ENCODE peak calls at places on chromosomes 13 and 19, in six cellular contexts. I is HepG2, D is A549, M is GM12878, V is endothelial cell of umbilical vein, X is K562. A is an unnamed sample.

GRCh38 chr13:110815471-110816204 is 99.2 kb downstream of the ANKRD10 start:
- DNase-seq in V (no peak), M (peak; percentile 13), I (no peak), X (no peak), D (no peak), A (no peak)

GRCh38 chr19:1851581-1852293 is 3.5 kb upstream of the REXO1 start:
- DNase-seq in I (no peak), V (no peak), M (no peak), D (no peak), X (no peak), A (no peak)

GRCh38 chr19:34337747-34338146 is 27.2 kb upstream of the GPI start:
- DNase-seq in D (no peak), V (no peak), X (no peak), I (no peak), M (no peak), A (no peak)

GRCh38 chr19:42563352-42564210 is 31.1 kb downstream of the CEACAM8 start:
- DNase-seq in V (peak; percentile 38), D (peak; percentile 76), X (peak; percentile 61), I (peak; percentile 39), M (no peak), A (peak; percentile 35)

GRCh38 chr19:18329035-18329376 is 6.1 kb upstream of the LSM4 start:
- DNase-seq in V (no peak), X (no peak), D (no peak), M (no peak), I (peak; percentile 56), A (no peak)

GRCh38 chr13:52827839-52828238 is 20.6 kb downstream of the PCDH8 start:
- DNase-seq in X (no peak), I (no peak), M (no peak), V (no peak), D (no peak), A (no peak)

GRCh38 chr19:15393963-15394362 is 14.4 kb upstream of the AKAP8 start:
- DNase-seq in V (no peak), I (no peak), M (no peak), X (no peak), D (no peak), A (no peak)

GRCh38 chr19:36527873-36528193 is 238 bp downstream of the ZNF260 start:
- DNase-seq in V (no peak), M (no peak), I (no peak), X (no peak), D (no peak), A (no peak)

GRCh38 chr19:48806518-48806817 is 4.4 kb downstream of the BCAT2 start:
- DNase-seq in X (peak; percentile 4), V (peak; percentile 39), D (no peak), M (no peak), I (no peak), A (no peak)

GRCh38 chr13:99408703-99409000 is 92.6 kb upstream of the TM9SF2 start:
- DNase-seq in I (no peak), V (no peak), D (no peak), X (no peak), M (no peak), A (no peak)

GRCh38 chr19:45114116-45114515 is 21.1 kb downstream of the PPP1R37 start:
- DNase-seq in V (no peak), M (no peak), X (no peak), D (no peak), I (no peak), A (no peak)

GRCh38 chr13:96963786-96964475 is 30.3 kb downstream of the OXGR1 start:
- DNase-seq in I (no peak), V (no peak), X (no peak), M (no peak), D (no peak), A (no peak)

DNA sequence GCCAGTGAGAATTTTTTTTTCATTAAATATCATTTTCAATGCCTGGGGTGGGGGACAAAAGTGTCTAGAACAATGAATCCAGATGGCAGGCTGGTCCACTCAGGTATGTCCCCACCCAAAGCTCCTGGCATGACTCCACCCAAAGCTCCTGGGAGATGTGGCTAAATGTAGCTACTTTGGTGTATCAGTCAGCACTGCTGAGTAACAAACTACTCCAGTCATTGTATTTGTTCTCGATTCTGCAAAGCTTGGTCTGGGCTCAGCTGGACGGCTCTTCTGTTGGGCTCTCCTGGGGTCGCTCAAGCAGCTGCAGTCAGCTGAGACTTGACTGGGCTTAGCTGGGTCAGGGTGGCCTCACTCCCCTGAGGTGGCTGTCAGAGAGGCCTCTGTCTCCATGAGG is 48.5 kb downstream of the CELF5 start:
- DNase-seq in X (no peak), V (no peak), M (no peak), D (no peak), I (no peak), A (no peak)
- TF ChIP-seq MYC in X (no peak), V (no peak), M (no peak), D (no peak), I (no peak), A (no peak)

GRCh38 chr13:76972430-76972829 is 19.5 kb upstream of the CLN5 start:
- DNase-seq in D (no peak), M (no peak), X (no peak), I (no peak), V (no peak), A (no peak)

GRCh38 chr13:76968041-76968440 is 19.7 kb downstream of the ACOD1 start:
- DNase-seq in M (no peak), I (no peak), V (no peak), D (no peak), X (no peak), A (no peak)

GRCh38 chr13:76967031-76967430 is 18.7 kb downstream of the ACOD1 start:
- DNase-seq in D (no peak), M (no peak), V (no peak), I (no peak), X (no peak), A (no peak)

GRCh38 chr13:76971215-76971614 is 20.7 kb upstream of the CLN5 start:
- DNase-seq in I (no peak), X (no peak), V (no peak), D (no peak), M (no peak), A (no peak)

GRCh38 chr13:76969488-76970365 is 21.4 kb downstream of the ACOD1 start:
- DNase-seq in I (no peak), M (no peak), X (no peak), V (no peak), D (no peak), A (no peak)
- TF ChIP-seq CTCF in I (no peak), M (no peak), X (no peak), V (no peak), D (no peak), A (no peak)

GRCh38 chr13:25783076-25783475 is 268.7 kb downstream of the SHISA2 start:
- DNase-seq in M (no peak), I (no peak), V (no peak), X (no peak), D (no peak), A (no peak)
- TF ChIP-seq MAX in M (no peak), I (no peak), V (no peak), X (no peak), D (no peak), A (no peak)

DNA sequence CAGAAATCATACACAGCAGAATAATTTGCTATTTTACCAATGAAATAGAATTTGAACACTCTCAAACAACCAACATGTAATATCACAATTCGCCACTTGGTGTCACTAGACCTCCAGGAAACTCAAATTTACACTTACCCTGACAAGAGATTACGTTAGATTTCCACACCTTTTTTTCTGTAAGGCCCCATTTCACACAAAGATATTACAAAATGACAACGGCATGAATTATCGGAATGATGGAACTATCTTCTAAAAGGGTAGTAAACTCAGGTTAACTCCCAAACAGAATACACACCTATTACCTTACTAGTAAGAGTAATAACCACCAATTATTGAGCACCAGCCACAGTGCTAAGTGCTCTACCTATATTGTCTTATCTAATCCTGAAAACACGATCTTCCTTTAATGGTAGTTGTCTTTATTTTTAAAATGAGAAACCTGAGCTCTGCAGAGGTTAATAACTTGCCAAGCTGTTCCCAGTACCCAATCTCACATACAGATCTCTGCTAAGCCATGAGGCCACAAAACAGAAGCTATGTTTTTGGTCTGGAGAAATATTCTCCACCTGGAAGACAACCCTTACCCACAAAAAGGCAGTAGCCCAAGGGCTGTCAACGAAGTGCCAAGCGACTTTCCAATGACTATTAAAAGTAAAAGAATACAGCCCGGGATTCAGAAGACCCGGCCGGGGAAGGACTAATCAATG is 152.4 kb downstream of the DCLK1 start:
- DNase-seq in I (peak; percentile 42), V (peak; percentile 78), M (no peak), X (peak; percentile 25), D (peak; percentile 40), A (peak; percentile 75)
- TF ChIP-seq MYC in I (no peak), V (no peak), M (no peak), X (no peak), D (no peak), A (peak; percentile 34)

DNA sequence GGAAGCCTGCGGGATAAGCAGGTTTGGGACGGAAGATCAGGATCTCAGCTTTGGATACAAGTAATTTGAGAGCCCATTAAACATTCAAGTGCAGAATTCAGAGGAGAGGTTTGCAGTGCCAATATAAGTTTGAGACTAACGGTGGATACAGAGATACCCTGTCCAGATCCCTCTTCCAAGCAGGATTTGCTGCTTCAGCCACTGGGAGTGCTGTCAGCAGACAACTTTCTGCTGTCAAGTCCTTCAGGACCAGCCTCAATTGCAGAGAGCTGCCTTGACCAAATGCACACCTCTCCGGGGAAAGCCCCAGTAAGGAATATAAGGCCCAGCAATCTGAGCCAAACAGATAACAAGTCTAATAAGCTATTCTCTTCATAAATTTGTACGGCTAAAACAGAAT is 46.1 kb upstream of the ZNF780A start:
- DNase-seq in X (no peak), I (no peak), V (no peak), M (no peak), D (no peak), A (no peak)
- TF ChIP-seq CTCF in X (no peak), I (no peak), V (no peak), M (no peak), D (peak; percentile 8), A (no peak)

GRCh38 chr19:5130371-5131030 is 161.6 kb downstream of the KDM4B start:
- DNase-seq in X (no peak), M (peak; percentile 73), V (no peak), I (no peak), D (no peak), A (no peak)
- TF ChIP-seq MAX in X (no peak), M (peak; percentile 73), V (no peak), I (no peak), D (no peak), A (no peak)

GRCh38 chr19:21638776-21639175 is 128.6 kb downstream of the ZNF100 start:
- DNase-seq in V (no peak), I (no peak), X (no peak), D (no peak), M (no peak), A (no peak)
- TF ChIP-seq MYC in V (no peak), I (no peak), X (no peak), D (no peak), M (no peak), A (no peak)

A was measured in NB4.